ENCODE peak calls at places on chromosome 1, in eight cellular contexts. I is NT2/D1, W is GDM1, C is T follicular helper cell, Z is NCI-H1105, T is esophagus squamous epithelium, Y is body of pancreas, E is NCI-H1694 treated with DMSO at 0.1 percent for 48 hours. J is an unnamed sample.

GRCh38 chr1:155003766-155004351 is 1.3 kb downstream of the ZBTB7B start:
- DNase-seq in E (no peak), Y (peak), W (no peak), I (no peak), Z (no peak), C (no peak), T (no peak), J (peak)

GRCh38 chr1:165928075-165928731 is 100.8 kb downstream of the UCK2 start:
- DNase-seq in I (peak), W (peak), C (peak), Y (peak), T (no peak), Z (peak), E (peak), J (peak)

GRCh38 chr1:37036667-37037053 is 2.3 kb upstream of the GRIK3 start:
- DNase-seq in Y (no peak), Z (no peak), T (no peak), E (no peak), C (no peak), W (no peak), I (no peak), J (no peak)

GRCh38 chr1:115230281-115230680 is 107.8 kb downstream of the NGF start:
- DNase-seq in I (no peak), Z (no peak), Y (no peak), W (no peak), E (no peak), T (no peak), C (no peak), J (no peak)

GRCh38 chr1:27152829-27153548 is 1.9 kb downstream of the SLC9A1 start:
- DNase-seq in C (no peak), I (no peak), W (no peak), E (no peak), T (no peak), Z (no peak), Y (no peak), J (no peak)

GRCh38 chr1:42737257-42737656 is 2.8 kb downstream of the CLDN19 start:
- DNase-seq in Z (no peak), E (no peak), I (no peak), W (peak), T (no peak), Y (peak), C (no peak), J (no peak)

GRCh38 chr1:3807769-3808168 is 11.5 kb upstream of the LRRC47 start:
- DNase-seq in W (no peak), T (no peak), Z (no peak), Y (no peak), E (no peak), C (no peak), I (no peak), J (no peak)

GRCh38 chr1:242017580-242018233 is 18.8 kb upstream of the MAP1LC3C start:
- DNase-seq in W (no peak), C (no peak), Y (peak), E (peak), Z (no peak), I (peak), T (no peak), J (no peak)

GRCh38 chr1:46687095-46687659 is 15.5 kb downstream of the TEX38 start:
- DNase-seq in I (no peak), C (no peak), Y (peak), W (peak), T (no peak), Z (peak), E (peak), J (no peak)

GRCh38 chr1:199799116-199799515 is 228.4 kb upstream of the NR5A2 start:
- DNase-seq in E (no peak), Y (no peak), Z (no peak), C (no peak), W (no peak), I (no peak), T (no peak), J (no peak)

GRCh38 chr1:223700942-223701637 is 11.2 kb upstream of the CAPN2 start:
- DNase-seq in Y (no peak), E (no peak), I (peak), C (no peak), W (peak), Z (no peak), T (no peak), J (peak)

GRCh38 chr1:8127201-8127641 is 101.1 kb upstream of the ERRFI1 start:
- DNase-seq in T (no peak), C (no peak), E (no peak), I (no peak), Y (no peak), W (no peak), Z (no peak), J (no peak)

GRCh38 chr1:29218223-29218622 is 12.5 kb downstream of the MECR start:
- DNase-seq in W (no peak), T (no peak), Z (no peak), C (no peak), Y (no peak), E (no peak), I (no peak), J (no peak)

GRCh38 chr1:234899041-234899787 is 229.4 kb downstream of the TOMM20 start:
- DNase-seq in I (no peak), Y (peak), E (no peak), C (no peak), T (no peak), W (no peak), Z (no peak), J (no peak)

GRCh38 chr1:90717665-90718410 is 736 bp upstream of the BARHL2 start:
- DNase-seq in Y (no peak), W (no peak), I (no peak), C (no peak), T (no peak), Z (no peak), E (no peak), J (no peak)

GRCh38 chr1:30427545-30427944 is 295.8 kb downstream of the MATN1 start:
- DNase-seq in Z (no peak), W (no peak), I (no peak), Y (no peak), E (no peak), T (no peak), C (no peak), J (no peak)

GRCh38 chr1:60874703-60875102 is 207.7 kb upstream of the NFIA start:
- DNase-seq in E (no peak), T (no peak), I (no peak), W (no peak), Y (no peak), Z (no peak), C (no peak), J (peak)

J was measured in Caki2.